ENCODE peak calls at places on chromosome 9, in seven cellular contexts. One of them, this sample, is unnamed.

GRCh38 chr9:98333703-98334582 is 78.5 kb upstream of the TBC1D2 start:
- DNase-seq in heart right ventricle: no peak
- DNase-seq in coronary artery: no peak
- DNase-seq in PC-3: peak
- DNase-seq in psoas muscle: no peak
- DNase-seq in breast epithelium: no peak
- DNase-seq in left ventricle myocardium inferior: no peak
- DNase-seq in this sample: peak

GRCh38 chr9:92963831-92964606 is 16.7 kb downstream of the FGD3 start:
- DNase-seq in heart right ventricle: no peak
- DNase-seq in coronary artery: no peak
- DNase-seq in PC-3: no peak
- DNase-seq in psoas muscle: no peak
- DNase-seq in breast epithelium: no peak
- DNase-seq in left ventricle myocardium inferior: no peak
- DNase-seq in this sample: no peak

GRCh38 chr9:11233693-11234092 is 620.9 kb upstream of the PTPRD start:
- DNase-seq in heart right ventricle: no peak
- DNase-seq in coronary artery: no peak
- DNase-seq in PC-3: no peak
- DNase-seq in psoas muscle: no peak
- DNase-seq in breast epithelium: no peak
- DNase-seq in left ventricle myocardium inferior: no peak
- DNase-seq in this sample: no peak

GRCh38 chr9:123073441-123073840 is 40.0 kb downstream of the GPR21 start:
- DNase-seq in heart right ventricle: no peak
- DNase-seq in coronary artery: no peak
- DNase-seq in PC-3: no peak
- DNase-seq in psoas muscle: no peak
- DNase-seq in breast epithelium: no peak
- DNase-seq in left ventricle myocardium inferior: no peak
- DNase-seq in this sample: no peak

GRCh38 chr9:108360304-108360703 is 495.5 kb downstream of the ACTL7B start:
- DNase-seq in heart right ventricle: no peak
- DNase-seq in coronary artery: no peak
- DNase-seq in PC-3: no peak
- DNase-seq in psoas muscle: no peak
- DNase-seq in breast epithelium: no peak
- DNase-seq in left ventricle myocardium inferior: no peak
- DNase-seq in this sample: no peak

GRCh38 chr9:92774274-92774673 is 9.6 kb upstream of the BICD2 start:
- DNase-seq in heart right ventricle: no peak
- DNase-seq in coronary artery: no peak
- DNase-seq in PC-3: peak
- DNase-seq in psoas muscle: no peak
- DNase-seq in breast epithelium: no peak
- DNase-seq in left ventricle myocardium inferior: no peak
- DNase-seq in this sample: peak

GRCh38 chr9:19102181-19102630 is 498 bp downstream of the HAUS6 start:
- DNase-seq in heart right ventricle: no peak
- DNase-seq in coronary artery: no peak
- DNase-seq in PC-3: peak
- DNase-seq in psoas muscle: peak
- DNase-seq in breast epithelium: no peak
- DNase-seq in left ventricle myocardium inferior: no peak
- DNase-seq in this sample: no peak

GRCh38 chr9:16825971-16826370 is 44.5 kb downstream of the BNC2 start:
- DNase-seq in heart right ventricle: no peak
- DNase-seq in coronary artery: no peak
- DNase-seq in PC-3: peak
- DNase-seq in psoas muscle: no peak
- DNase-seq in breast epithelium: no peak
- DNase-seq in left ventricle myocardium inferior: no peak
- DNase-seq in this sample: peak

GRCh38 chr9:115810166-115810565 is 343.4 kb upstream of the PAPPA start:
- DNase-seq in heart right ventricle: no peak
- DNase-seq in coronary artery: no peak
- DNase-seq in PC-3: peak
- DNase-seq in psoas muscle: no peak
- DNase-seq in breast epithelium: no peak
- DNase-seq in left ventricle myocardium inferior: no peak
- DNase-seq in this sample: no peak

GRCh38 chr9:89498845-89499480 is 1.1 kb upstream of the SEMA4D start:
- DNase-seq in heart right ventricle: no peak
- DNase-seq in coronary artery: no peak
- DNase-seq in PC-3: no peak
- DNase-seq in psoas muscle: no peak
- DNase-seq in breast epithelium: no peak
- DNase-seq in left ventricle myocardium inferior: no peak
- DNase-seq in this sample: no peak

GRCh38 chr9:127384016-127384730 is 12.8 kb upstream of the SLC2A8 start:
- DNase-seq in heart right ventricle: no peak
- DNase-seq in coronary artery: peak
- DNase-seq in PC-3: peak
- DNase-seq in psoas muscle: no peak
- DNase-seq in breast epithelium: no peak
- DNase-seq in left ventricle myocardium inferior: no peak
- DNase-seq in this sample: no peak

GRCh38 chr9:136013524-136014034 is 52.4 kb upstream of the UBAC1 start:
- DNase-seq in heart right ventricle: no peak
- DNase-seq in coronary artery: no peak
- DNase-seq in PC-3: no peak
- DNase-seq in psoas muscle: no peak
- DNase-seq in breast epithelium: no peak
- DNase-seq in left ventricle myocardium inferior: peak
- DNase-seq in this sample: no peak

GRCh38 chr9:129400001-129400970 is 220.6 kb downstream of the C9orf50 start:
- DNase-seq in heart right ventricle: no peak
- DNase-seq in coronary artery: no peak
- DNase-seq in PC-3: no peak
- DNase-seq in psoas muscle: peak
- DNase-seq in breast epithelium: no peak
- DNase-seq in left ventricle myocardium inferior: peak
- DNase-seq in this sample: no peak

GRCh38 chr9:3865373-3865772 is 339.6 kb upstream of the RFX3 start:
- DNase-seq in heart right ventricle: no peak
- DNase-seq in coronary artery: no peak
- DNase-seq in PC-3: peak
- DNase-seq in psoas muscle: no peak
- DNase-seq in breast epithelium: no peak
- DNase-seq in left ventricle myocardium inferior: no peak
- DNase-seq in this sample: no peak

GRCh38 chr9:103167530-103167929 is 172.4 kb downstream of the CYLC2 start:
- DNase-seq in heart right ventricle: no peak
- DNase-seq in coronary artery: no peak
- DNase-seq in PC-3: no peak
- DNase-seq in psoas muscle: no peak
- DNase-seq in breast epithelium: no peak
- DNase-seq in left ventricle myocardium inferior: no peak
- DNase-seq in this sample: no peak

GRCh38 chr9:10062629-10063395 is 550.0 kb downstream of the PTPRD start:
- DNase-seq in heart right ventricle: no peak
- DNase-seq in coronary artery: no peak
- DNase-seq in PC-3: peak
- DNase-seq in psoas muscle: no peak
- DNase-seq in breast epithelium: no peak
- DNase-seq in left ventricle myocardium inferior: no peak
- DNase-seq in this sample: no peak

GRCh38 chr9:75104607-75105006 is 16.3 kb downstream of the OSTF1 start:
- DNase-seq in heart right ventricle: no peak
- DNase-seq in coronary artery: no peak
- DNase-seq in PC-3: no peak
- DNase-seq in psoas muscle: no peak
- DNase-seq in breast epithelium: no peak
- DNase-seq in left ventricle myocardium inferior: no peak
- DNase-seq in this sample: no peak

GRCh38 chr9:99931155-99931840 is 24.8 kb downstream of the STX17 start:
- DNase-seq in heart right ventricle: no peak
- DNase-seq in coronary artery: no peak
- DNase-seq in PC-3: no peak
- DNase-seq in psoas muscle: no peak
- DNase-seq in breast epithelium: no peak
- DNase-seq in left ventricle myocardium inferior: no peak
- DNase-seq in this sample: no peak

GRCh38 chr9:109934499-109935214 is 154.7 kb downstream of the PALM2AKAP2 start:
- DNase-seq in heart right ventricle: no peak
- DNase-seq in coronary artery: no peak
- DNase-seq in PC-3: no peak
- DNase-seq in psoas muscle: no peak
- DNase-seq in breast epithelium: no peak
- DNase-seq in left ventricle myocardium inferior: no peak
- DNase-seq in this sample: peak

GRCh38 chr9:81971727-81972126 is 16.8 kb upstream of the SPATA31D1 start:
- DNase-seq in heart right ventricle: no peak
- DNase-seq in coronary artery: no peak
- DNase-seq in PC-3: no peak
- DNase-seq in psoas muscle: no peak
- DNase-seq in breast epithelium: no peak
- DNase-seq in left ventricle myocardium inferior: no peak
- DNase-seq in this sample: no peak

GRCh38 chr9:13728121-13728520 is 448.6 kb upstream of the MPDZ start:
- DNase-seq in heart right ventricle: no peak
- DNase-seq in coronary artery: no peak
- DNase-seq in PC-3: no peak
- DNase-seq in psoas muscle: peak
- DNase-seq in breast epithelium: peak
- DNase-seq in left ventricle myocardium inferior: no peak
- DNase-seq in this sample: no peak

GRCh38 chr9:4861736-4862451 is 69.2 kb downstream of the RCL1 start:
- DNase-seq in heart right ventricle: no peak
- DNase-seq in coronary artery: no peak
- DNase-seq in PC-3: peak
- DNase-seq in psoas muscle: no peak
- DNase-seq in breast epithelium: no peak
- DNase-seq in left ventricle myocardium inferior: no peak
- DNase-seq in this sample: no peak

GRCh38 chr9:112408285-112408684 is 28.4 kb downstream of the HSDL2 start:
- DNase-seq in heart right ventricle: no peak
- DNase-seq in coronary artery: no peak
- DNase-seq in PC-3: no peak
- DNase-seq in psoas muscle: no peak
- DNase-seq in breast epithelium: no peak
- DNase-seq in left ventricle myocardium inferior: no peak
- DNase-seq in this sample: no peak

GRCh38 chr9:112408819-112409218 is 28.9 kb downstream of the HSDL2 start:
- DNase-seq in heart right ventricle: no peak
- DNase-seq in coronary artery: no peak
- DNase-seq in PC-3: no peak
- DNase-seq in psoas muscle: no peak
- DNase-seq in breast epithelium: no peak
- DNase-seq in left ventricle myocardium inferior: no peak
- DNase-seq in this sample: no peak

GRCh38 chr9:112401175-112401815 is 21.4 kb downstream of the HSDL2 start:
- DNase-seq in heart right ventricle: no peak
- DNase-seq in coronary artery: no peak
- DNase-seq in PC-3: no peak
- DNase-seq in psoas muscle: no peak
- DNase-seq in breast epithelium: no peak
- DNase-seq in left ventricle myocardium inferior: no peak
- DNase-seq in this sample: no peak

GRCh38 chr9:112403802-112404201 is 23.9 kb downstream of the HSDL2 start:
- DNase-seq in heart right ventricle: no peak
- DNase-seq in coronary artery: no peak
- DNase-seq in PC-3: no peak
- DNase-seq in psoas muscle: no peak
- DNase-seq in breast epithelium: no peak
- DNase-seq in left ventricle myocardium inferior: no peak
- DNase-seq in this sample: no peak

GRCh38 chr9:112404367-112404979 is 24.6 kb downstream of the HSDL2 start:
- DNase-seq in heart right ventricle: no peak
- DNase-seq in coronary artery: no peak
- DNase-seq in PC-3: no peak
- DNase-seq in psoas muscle: no peak
- DNase-seq in breast epithelium: no peak
- DNase-seq in left ventricle myocardium inferior: no peak
- DNase-seq in this sample: no peak
- TF ChIP-seq CTCF in heart right ventricle: no peak
- TF ChIP-seq CTCF in coronary artery: no peak
- TF ChIP-seq CTCF in PC-3: no peak
- TF ChIP-seq CTCF in psoas muscle: no peak
- TF ChIP-seq CTCF in breast epithelium: no peak
- TF ChIP-seq CTCF in left ventricle myocardium inferior: no peak
- TF ChIP-seq CTCF in this sample: no peak

GRCh38 chr9:96089425-96089824 is 212.6 kb downstream of the HSD17B3 start:
- DNase-seq in heart right ventricle: no peak
- DNase-seq in coronary artery: no peak
- DNase-seq in PC-3: no peak
- DNase-seq in psoas muscle: no peak
- DNase-seq in breast epithelium: no peak
- DNase-seq in left ventricle myocardium inferior: no peak
- DNase-seq in this sample: no peak
- H3K27ac ChIP-seq in heart right ventricle: no peak
- H3K27ac ChIP-seq in coronary artery: no peak
- H3K27ac ChIP-seq in PC-3: no peak
- H3K27ac ChIP-seq in psoas muscle: no peak
- H3K27ac ChIP-seq in breast epithelium: no peak
- H3K27ac ChIP-seq in left ventricle myocardium inferior: no peak
- H3K27ac ChIP-seq in this sample: no peak

DNA sequence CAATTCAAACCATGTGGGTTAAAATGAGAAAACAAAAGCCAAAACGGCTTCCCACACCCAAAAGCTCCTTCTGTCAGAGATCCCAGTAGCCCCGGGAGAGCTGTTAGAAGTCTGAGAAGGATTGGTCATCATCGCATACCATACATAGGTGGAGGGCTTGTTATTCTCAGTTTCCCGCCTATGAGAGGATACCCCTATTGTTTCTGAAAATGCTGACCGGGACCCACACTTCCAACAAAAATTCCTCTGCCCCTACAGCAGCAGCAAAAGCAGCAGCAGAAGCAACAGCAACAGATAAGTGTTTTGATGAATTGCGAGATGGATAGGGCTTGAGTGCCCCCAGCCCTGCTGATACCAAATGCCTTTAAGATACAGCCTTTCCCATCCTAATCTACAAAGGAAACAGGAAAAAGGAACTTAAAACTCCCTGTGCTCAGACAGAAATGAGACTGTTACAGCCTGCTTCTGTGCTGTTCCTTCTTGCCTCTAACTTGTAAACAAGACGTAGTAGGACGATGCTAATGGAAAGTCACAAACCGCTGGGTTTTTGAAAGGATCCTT is at the start of gene TEK:
- DNase-seq in heart right ventricle: peak
- DNase-seq in coronary artery: no peak
- DNase-seq in PC-3: no peak
- DNase-seq in psoas muscle: no peak
- DNase-seq in breast epithelium: no peak
- DNase-seq in left ventricle myocardium inferior: no peak
- DNase-seq in this sample: no peak
- H3K4me3 ChIP-seq in heart right ventricle: peak
- H3K4me3 ChIP-seq in coronary artery: peak
- H3K4me3 ChIP-seq in PC-3: no peak
- H3K4me3 ChIP-seq in psoas muscle: peak
- H3K4me3 ChIP-seq in breast epithelium: peak
- H3K4me3 ChIP-seq in left ventricle myocardium inferior: peak
- H3K4me3 ChIP-seq in this sample: peak

DNA sequence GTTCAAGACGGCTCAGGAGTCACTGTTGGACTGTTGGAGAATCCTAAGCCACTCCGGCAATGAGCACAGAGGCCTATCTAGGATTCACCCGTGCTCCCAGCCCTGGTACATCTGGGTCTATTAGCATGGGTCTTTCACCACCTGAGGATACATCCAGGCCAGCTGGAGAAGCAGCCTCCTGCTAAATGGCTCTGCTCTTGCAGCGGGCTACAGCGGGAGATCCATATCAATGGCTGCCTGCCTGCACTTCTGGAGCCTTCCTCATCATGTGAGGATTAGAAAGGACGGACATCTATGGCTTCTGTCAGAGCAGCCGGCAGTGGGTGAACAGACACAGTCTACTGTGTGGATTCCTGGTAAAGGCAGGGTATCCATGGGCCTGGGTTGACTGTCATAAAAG is 357.4 kb downstream of the MLLT3 start:
- DNase-seq in heart right ventricle: no peak
- DNase-seq in coronary artery: no peak
- DNase-seq in PC-3: no peak
- DNase-seq in psoas muscle: no peak
- DNase-seq in breast epithelium: no peak
- DNase-seq in left ventricle myocardium inferior: no peak
- DNase-seq in this sample: no peak
- TF ChIP-seq CTCF in heart right ventricle: no peak
- TF ChIP-seq CTCF in coronary artery: no peak
- TF ChIP-seq CTCF in PC-3: no peak
- TF ChIP-seq CTCF in psoas muscle: no peak
- TF ChIP-seq CTCF in breast epithelium: no peak
- TF ChIP-seq CTCF in left ventricle myocardium inferior: no peak
- TF ChIP-seq CTCF in this sample: no peak